ENCODE peak calls at places on chromosomes 6 and 20, in seven cellular contexts. One of them, this sample, is unnamed.
A peak's percentile ranks its signal among the peaks of the same experiment; 100 is the strongest.

GRCh38 chr6:110137924-110138887 is 41.3 kb downstream of the WASF1 start:
- DNase-seq in naive thymus-derived CD4-positive, alpha-beta T cell: no peak
- DNase-seq in HepG2: no peak
- DNase-seq in esophagus squamous epithelium: no peak
- DNase-seq in H1: no peak
- DNase-seq in stomach: no peak
- DNase-seq in adipocyte: no peak
- DNase-seq in this sample: no peak

GRCh38 chr20:20167704-20168103 is 115.4 kb downstream of the CFAP61 start:
- DNase-seq in adipocyte: no peak
- DNase-seq in esophagus squamous epithelium: no peak
- DNase-seq in stomach: no peak
- DNase-seq in H1: no peak
- DNase-seq in HepG2: no peak
- DNase-seq in naive thymus-derived CD4-positive, alpha-beta T cell: no peak
- DNase-seq in this sample: no peak

GRCh38 chr20:3808141-3808479 is 12.0 kb downstream of the CDC25B start:
- DNase-seq in esophagus squamous epithelium: no peak
- DNase-seq in adipocyte: peak; percentile 92
- DNase-seq in HepG2: peak; percentile 61
- DNase-seq in H1: no peak
- DNase-seq in naive thymus-derived CD4-positive, alpha-beta T cell: no peak
- DNase-seq in stomach: peak; percentile 91
- DNase-seq in this sample: peak; percentile 95

GRCh38 chr6:10510592-10511367 is 10.4 kb upstream of the GCNT2 start:
- DNase-seq in naive thymus-derived CD4-positive, alpha-beta T cell: peak; percentile 44
- DNase-seq in HepG2: peak; percentile 76
- DNase-seq in esophagus squamous epithelium: no peak
- DNase-seq in H1: no peak
- DNase-seq in stomach: peak; percentile 75
- DNase-seq in adipocyte: peak; percentile 61
- DNase-seq in this sample: peak; percentile 76

GRCh38 chr6:26155066-26155925 is 68.1 kb downstream of the HFE start:
- DNase-seq in stomach: no peak
- DNase-seq in naive thymus-derived CD4-positive, alpha-beta T cell: no peak
- DNase-seq in adipocyte: peak; percentile 56
- DNase-seq in H1: no peak
- DNase-seq in esophagus squamous epithelium: no peak
- DNase-seq in HepG2: peak; percentile 43
- DNase-seq in this sample: no peak

GRCh38 chr6:106553440-106553839 is 75.9 kb downstream of the RTN4IP1 start:
- DNase-seq in H1: no peak
- DNase-seq in HepG2: no peak
- DNase-seq in esophagus squamous epithelium: no peak
- DNase-seq in naive thymus-derived CD4-positive, alpha-beta T cell: no peak
- DNase-seq in adipocyte: no peak
- DNase-seq in stomach: no peak
- DNase-seq in this sample: no peak

GRCh38 chr20:17883592-17884317 is 84.8 kb downstream of the SNX5 start:
- DNase-seq in naive thymus-derived CD4-positive, alpha-beta T cell: no peak
- DNase-seq in esophagus squamous epithelium: no peak
- DNase-seq in adipocyte: no peak
- DNase-seq in H1: no peak
- DNase-seq in stomach: no peak
- DNase-seq in HepG2: no peak
- DNase-seq in this sample: no peak

GRCh38 chr6:136811261-136811660 is 11.1 kb upstream of the PEX7 start:
- DNase-seq in esophagus squamous epithelium: no peak
- DNase-seq in HepG2: no peak
- DNase-seq in naive thymus-derived CD4-positive, alpha-beta T cell: no peak
- DNase-seq in H1: no peak
- DNase-seq in adipocyte: peak; percentile 52
- DNase-seq in stomach: no peak
- DNase-seq in this sample: no peak

GRCh38 chr6:169263836-169264608 is 10.4 kb upstream of the THBS2 start:
- DNase-seq in esophagus squamous epithelium: no peak
- DNase-seq in H1: no peak
- DNase-seq in adipocyte: no peak
- DNase-seq in HepG2: no peak
- DNase-seq in naive thymus-derived CD4-positive, alpha-beta T cell: no peak
- DNase-seq in stomach: no peak
- DNase-seq in this sample: peak; percentile 86

GRCh38 chr20:50913976-50914375 is 17.3 kb downstream of the ADNP start:
- DNase-seq in naive thymus-derived CD4-positive, alpha-beta T cell: no peak
- DNase-seq in stomach: no peak
- DNase-seq in esophagus squamous epithelium: no peak
- DNase-seq in H1: no peak
- DNase-seq in adipocyte: peak; percentile 66
- DNase-seq in HepG2: no peak
- DNase-seq in this sample: no peak

GRCh38 chr6:158419339-158419909 is 107.2 kb downstream of the TULP4 start:
- DNase-seq in esophagus squamous epithelium: no peak
- DNase-seq in naive thymus-derived CD4-positive, alpha-beta T cell: no peak
- DNase-seq in H1: no peak
- DNase-seq in HepG2: no peak
- DNase-seq in adipocyte: no peak
- DNase-seq in stomach: no peak
- DNase-seq in this sample: no peak

GRCh38 chr20:52971498-52972189 is 514 bp upstream of the TSHZ2 start:
- DNase-seq in naive thymus-derived CD4-positive, alpha-beta T cell: no peak
- DNase-seq in H1: no peak
- DNase-seq in esophagus squamous epithelium: no peak
- DNase-seq in stomach: no peak
- DNase-seq in adipocyte: no peak
- DNase-seq in HepG2: no peak
- DNase-seq in this sample: no peak

GRCh38 chr20:11379257-11380011 is 538.3 kb upstream of the BTBD3 start:
- DNase-seq in HepG2: peak; percentile 47
- DNase-seq in stomach: no peak
- DNase-seq in esophagus squamous epithelium: no peak
- DNase-seq in H1: peak; percentile 80
- DNase-seq in naive thymus-derived CD4-positive, alpha-beta T cell: no peak
- DNase-seq in adipocyte: no peak
- DNase-seq in this sample: no peak

GRCh38 chr6:142387997-142388815 is 86.4 kb downstream of the ADGRG6 start:
- DNase-seq in naive thymus-derived CD4-positive, alpha-beta T cell: no peak
- DNase-seq in HepG2: peak; percentile 73
- DNase-seq in H1: no peak
- DNase-seq in stomach: no peak
- DNase-seq in esophagus squamous epithelium: no peak
- DNase-seq in adipocyte: peak; percentile 88
- DNase-seq in this sample: no peak

GRCh38 chr20:63538204-63539091 is 1.3 kb upstream of the PTK6 start:
- DNase-seq in H1: no peak
- DNase-seq in naive thymus-derived CD4-positive, alpha-beta T cell: no peak
- DNase-seq in esophagus squamous epithelium: no peak
- DNase-seq in HepG2: peak; percentile 67
- DNase-seq in stomach: peak; percentile 96
- DNase-seq in adipocyte: peak; percentile 49
- DNase-seq in this sample: no peak

GRCh38 chr6:80638222-80639055 is 532.0 kb downstream of the BCKDHB start:
- DNase-seq in stomach: peak; percentile 53
- DNase-seq in naive thymus-derived CD4-positive, alpha-beta T cell: no peak
- DNase-seq in HepG2: peak; percentile 11
- DNase-seq in H1: peak; percentile 23
- DNase-seq in adipocyte: peak; percentile 79
- DNase-seq in esophagus squamous epithelium: no peak
- DNase-seq in this sample: no peak

GRCh38 chr20:51918561-51918960 is 116.2 kb upstream of the SALL4 start:
- DNase-seq in HepG2: no peak
- DNase-seq in adipocyte: no peak
- DNase-seq in stomach: no peak
- DNase-seq in esophagus squamous epithelium: no peak
- DNase-seq in naive thymus-derived CD4-positive, alpha-beta T cell: no peak
- DNase-seq in H1: no peak
- DNase-seq in this sample: no peak

GRCh38 chr6:166745801-166746668 is 119.0 kb upstream of the RPS6KA2 start:
- DNase-seq in naive thymus-derived CD4-positive, alpha-beta T cell: no peak
- DNase-seq in HepG2: no peak
- DNase-seq in esophagus squamous epithelium: no peak
- DNase-seq in H1: no peak
- DNase-seq in stomach: no peak
- DNase-seq in adipocyte: no peak
- DNase-seq in this sample: no peak

GRCh38 chr6:35295521-35296315 is 1.9 kb upstream of the DEF6 start:
- DNase-seq in esophagus squamous epithelium: no peak
- DNase-seq in H1: no peak
- DNase-seq in HepG2: no peak
- DNase-seq in naive thymus-derived CD4-positive, alpha-beta T cell: no peak
- DNase-seq in adipocyte: no peak
- DNase-seq in stomach: no peak
- DNase-seq in this sample: no peak
- H3K36me3 ChIP-seq in esophagus squamous epithelium: peaks cover 3% of the 10 kb centered on the region
- H3K36me3 ChIP-seq in H1: peaks cover 3% of the 10 kb centered on the region
- H3K36me3 ChIP-seq in HepG2: peaks cover 5% of the 10 kb centered on the region
- H3K36me3 ChIP-seq in naive thymus-derived CD4-positive, alpha-beta T cell: peaks cover 65% of the 10 kb centered on the region
- H3K36me3 ChIP-seq in adipocyte: peaks cover 46% of the 10 kb centered on the region
- H3K36me3 ChIP-seq in stomach: peaks cover 60% of the 10 kb centered on the region
- H3K36me3 ChIP-seq in this sample: no peaks in the 10 kb centered on the region

DNA sequence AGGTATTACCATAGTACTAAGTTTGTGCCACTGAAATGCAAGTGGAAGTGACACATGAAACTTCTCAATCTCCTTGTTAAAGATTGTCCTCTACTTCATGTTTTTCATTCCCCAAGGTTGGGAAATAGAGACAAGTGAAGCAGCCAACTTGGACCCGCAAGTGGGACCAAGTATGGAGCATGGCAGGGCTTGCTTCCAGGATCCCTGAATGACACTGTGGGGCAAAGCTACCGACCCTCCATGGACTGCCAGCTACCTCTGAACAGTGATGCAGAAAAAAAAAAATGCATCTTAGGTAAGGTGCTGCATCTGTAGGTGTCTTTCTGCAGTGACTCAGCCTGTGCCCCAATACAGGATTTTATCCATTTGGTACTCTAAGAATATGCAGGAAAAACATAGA is 119.1 kb upstream of the ENPP5 start:
- DNase-seq in stomach: no peak
- DNase-seq in adipocyte: no peak
- DNase-seq in H1: no peak
- DNase-seq in naive thymus-derived CD4-positive, alpha-beta T cell: no peak
- DNase-seq in esophagus squamous epithelium: no peak
- DNase-seq in HepG2: no peak
- DNase-seq in this sample: no peak
- H3K4me1 ChIP-seq in stomach: no peaks in the 10 kb centered on the region
- H3K4me1 ChIP-seq in adipocyte: peaks cover 2% of the 10 kb centered on the region
- H3K4me1 ChIP-seq in H1: no peaks in the 10 kb centered on the region
- H3K4me1 ChIP-seq in naive thymus-derived CD4-positive, alpha-beta T cell: no peaks in the 10 kb centered on the region
- H3K4me1 ChIP-seq in esophagus squamous epithelium: peaks cover 10% of the 10 kb centered on the region
- H3K4me1 ChIP-seq in HepG2: no peaks in the 10 kb centered on the region
- H3K4me1 ChIP-seq in this sample: peaks cover 16% of the 10 kb centered on the region

GRCh38 chr6:155190667-155191066 is 73.1 kb upstream of the CLDN20 start:
- DNase-seq in esophagus squamous epithelium: no peak
- DNase-seq in H1: no peak
- DNase-seq in naive thymus-derived CD4-positive, alpha-beta T cell: no peak
- DNase-seq in adipocyte: no peak
- DNase-seq in stomach: no peak
- DNase-seq in HepG2: no peak
- DNase-seq in this sample: no peak

GRCh38 chr6:155188707-155189496 is 74.9 kb upstream of the CLDN20 start:
- DNase-seq in naive thymus-derived CD4-positive, alpha-beta T cell: no peak
- DNase-seq in HepG2: peak; percentile 27
- DNase-seq in H1: no peak
- DNase-seq in esophagus squamous epithelium: no peak
- DNase-seq in stomach: no peak
- DNase-seq in adipocyte: peak; percentile 74
- DNase-seq in this sample: no peak

GRCh38 chr6:155186052-155186658 is 77.7 kb upstream of the CLDN20 start:
- DNase-seq in HepG2: no peak
- DNase-seq in stomach: no peak
- DNase-seq in naive thymus-derived CD4-positive, alpha-beta T cell: peak; percentile 69
- DNase-seq in esophagus squamous epithelium: no peak
- DNase-seq in H1: no peak
- DNase-seq in adipocyte: no peak
- DNase-seq in this sample: no peak

GRCh38 chr6:155187096-155187495 is 76.7 kb upstream of the CLDN20 start:
- DNase-seq in HepG2: no peak
- DNase-seq in stomach: no peak
- DNase-seq in esophagus squamous epithelium: no peak
- DNase-seq in H1: no peak
- DNase-seq in adipocyte: no peak
- DNase-seq in naive thymus-derived CD4-positive, alpha-beta T cell: no peak
- DNase-seq in this sample: no peak

DNA sequence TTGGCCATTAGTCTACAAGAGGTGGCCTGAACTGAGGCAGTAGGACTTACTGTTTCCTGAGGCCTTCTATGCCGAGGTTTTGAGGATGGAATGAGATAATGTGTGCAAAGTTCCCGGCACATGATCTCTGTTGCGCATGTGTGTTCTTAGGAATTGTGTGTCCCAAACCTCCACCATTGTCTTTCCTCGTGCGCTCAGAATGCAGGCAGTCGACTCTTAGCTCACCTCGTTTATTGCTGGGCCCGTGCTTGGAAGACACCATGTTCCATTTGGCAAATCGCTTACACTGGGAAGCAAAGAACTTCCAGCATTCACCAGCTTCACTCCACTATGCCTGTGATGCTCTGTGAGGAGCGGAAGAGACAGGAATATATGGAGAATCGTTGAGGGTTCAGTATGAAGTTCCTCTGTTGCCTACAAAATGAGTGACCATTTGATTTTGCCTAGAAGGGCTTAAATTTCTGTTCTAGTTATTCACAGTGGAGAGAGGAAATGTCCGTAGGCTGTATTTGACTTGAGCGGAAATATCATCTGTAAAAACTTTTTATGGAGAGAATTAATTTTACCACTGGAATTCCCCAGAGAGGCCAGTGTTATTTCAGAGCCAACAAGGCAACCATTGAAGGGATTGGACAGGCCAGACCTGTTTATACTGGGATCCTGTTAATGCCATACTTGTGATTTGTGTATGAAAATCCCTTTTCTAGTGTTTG is 75.7 kb upstream of the CLDN20 start:
- DNase-seq in adipocyte: no peak
- DNase-seq in H1: no peak
- DNase-seq in stomach: no peak
- DNase-seq in HepG2: no peak
- DNase-seq in esophagus squamous epithelium: no peak
- DNase-seq in naive thymus-derived CD4-positive, alpha-beta T cell: no peak
- DNase-seq in this sample: no peak
- H3K4me3 ChIP-seq in adipocyte: no peak overlapping the region
- H3K4me3 ChIP-seq in H1: no peak overlapping the region
- H3K4me3 ChIP-seq in stomach: no peak overlapping the region
- H3K4me3 ChIP-seq in HepG2: no peak overlapping the region
- H3K4me3 ChIP-seq in esophagus squamous epithelium: no peak overlapping the region
- H3K4me3 ChIP-seq in naive thymus-derived CD4-positive, alpha-beta T cell: no peak overlapping the region
- H3K4me3 ChIP-seq in this sample: no peak overlapping the region

DNA sequence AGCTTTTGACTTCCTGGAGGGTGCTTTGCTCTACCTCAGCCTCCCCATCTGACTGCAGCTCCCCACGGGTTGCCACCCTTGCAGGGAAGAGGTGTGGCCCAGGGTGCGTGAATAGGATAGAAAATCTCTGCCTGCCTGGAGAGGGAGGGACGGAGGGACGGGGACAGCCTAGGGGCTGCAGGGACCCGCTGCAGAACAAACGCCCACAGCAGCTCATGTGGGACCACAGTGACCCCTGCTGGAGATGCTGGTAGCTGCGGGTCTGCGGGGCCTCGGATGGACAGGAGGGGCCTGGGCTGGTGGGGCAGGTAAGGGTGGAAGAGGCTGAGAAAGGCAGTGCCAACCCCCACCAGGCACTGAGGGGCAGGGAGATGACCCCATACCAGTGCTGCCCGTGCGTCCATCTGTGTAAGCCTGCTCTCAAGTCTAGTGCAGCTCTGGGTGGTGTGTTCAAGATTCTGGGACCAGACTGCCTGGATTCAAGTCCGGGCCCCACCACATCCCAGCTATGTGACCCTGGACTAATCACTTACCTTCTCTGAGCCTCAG is 39.4 kb downstream of the KIAA1755 start:
- DNase-seq in naive thymus-derived CD4-positive, alpha-beta T cell: peak; percentile 77
- DNase-seq in esophagus squamous epithelium: no peak
- DNase-seq in HepG2: peak; percentile 70
- DNase-seq in H1: peak; percentile 41
- DNase-seq in stomach: peak; percentile 71
- DNase-seq in adipocyte: peak; percentile 87
- DNase-seq in this sample: peak; percentile 76
- H3K36me3 ChIP-seq in naive thymus-derived CD4-positive, alpha-beta T cell: no peaks in the 10 kb centered on the region
- H3K36me3 ChIP-seq in esophagus squamous epithelium: no peaks in the 10 kb centered on the region
- H3K36me3 ChIP-seq in HepG2: no peaks in the 10 kb centered on the region
- H3K36me3 ChIP-seq in H1: no peaks in the 10 kb centered on the region
- H3K36me3 ChIP-seq in stomach: peaks cover 4% of the 10 kb centered on the region
- H3K36me3 ChIP-seq in adipocyte: no peaks in the 10 kb centered on the region
- H3K36me3 ChIP-seq in this sample: no peaks in the 10 kb centered on the region

This sample was measured in aorta.